ENCODE peak calls at places on chromosomes 4 and X, in five cellular contexts. S is right lobe of liver; X is psoas muscle; H is PC-3; K is effector memory CD4-positive, alpha-beta T cell. Y is an unnamed sample. For H3K4me1, the result is how much of the 10 kb centered on the place peaks cover.

GRCh38 chr4:90093526-90093925 is 33.7 kb upstream of the CCSER1 start:
- DNase-seq in H (peak), S (no peak), K (no peak), X (no peak), Y (no peak)

GRCh38 chr4:165873298-165874071 is 448 bp downstream of the TLL1 start:
- DNase-seq in X (peak), S (peak), H (peak), K (no peak), Y (peak)

GRCh38 chrX:9980927-9981326 is 13.8 kb downstream of the CLDN34 start:
- DNase-seq in X (no peak), S (no peak), H (no peak), K (no peak), Y (no peak)

GRCh38 chr4:121462660-121463261 is 81.9 kb upstream of the QRFPR start:
- DNase-seq in S (no peak), X (no peak), K (no peak), H (peak), Y (peak)

GRCh38 chr4:17385403-17385802 is 126.5 kb downstream of the QDPR start:
- DNase-seq in X (no peak), S (no peak), H (no peak), K (no peak), Y (peak)

GRCh38 chr4:163902417-163902816 is 407.9 kb downstream of the TMA16 start:
- DNase-seq in H (no peak), S (no peak), K (no peak), X (no peak), Y (no peak)

GRCh38 chr4:145034727-145035211 is 63.2 kb downstream of the ANAPC10 start:
- DNase-seq in S (no peak), H (no peak), X (peak), K (no peak), Y (no peak)

GRCh38 chr4:93092765-93093164 is 735.8 kb upstream of the ATOH1 start:
- DNase-seq in X (no peak), K (no peak), S (no peak), H (no peak), Y (no peak)

GRCh38 chr4:180058731-180059215 is 2184.4 kb upstream of the TENM3 start:
- DNase-seq in X (peak), S (peak), H (peak), K (no peak), Y (peak)

GRCh38 chr4:41360911-41361830 is 104.4 kb downstream of the UCHL1 start:
- DNase-seq in K (no peak), X (peak), S (peak), H (peak), Y (no peak)

GRCh38 chr4:77284036-77284435 is 127.0 kb downstream of the CCNG2 start:
- DNase-seq in S (no peak), K (no peak), X (no peak), H (no peak), Y (no peak)

GRCh38 chrX:118420462-118420861 is 74.6 kb downstream of the WDR44 start:
- DNase-seq in S (no peak), X (no peak), H (no peak), K (no peak), Y (peak)

GRCh38 chrX:152926279-152926678 is 28.4 kb downstream of the ZNF185 start:
- DNase-seq in S (peak), K (no peak), X (no peak), H (peak), Y (peak)

GRCh38 chrX:15931362-15931761 is 76.7 kb upstream of the AP1S2 start:
- DNase-seq in X (no peak), S (no peak), H (no peak), K (no peak), Y (no peak)

GRCh38 chrX:151346931-151347543 is 50.0 kb upstream of the VMA21 start:
- DNase-seq in K (no peak), X (no peak), H (no peak), S (no peak), Y (no peak)

GRCh38 chr4:161252520-161253141 is 911.2 kb downstream of the FSTL5 start:
- DNase-seq in X (no peak), K (no peak), H (peak), S (no peak), Y (peak)

GRCh38 chr4:150369434-150370141 is 212.4 kb upstream of the MAB21L2 start:
- DNase-seq in K (no peak), S (no peak), H (no peak), X (no peak), Y (no peak)

GRCh38 chr4:41509411-41510008 is 28.4 kb upstream of the LIMCH1 start:
- DNase-seq in H (no peak), X (no peak), K (no peak), S (no peak), Y (no peak)

GRCh38 chr4:177185579-177185978 is 124.1 kb upstream of the NEIL3 start:
- DNase-seq in X (no peak), S (no peak), K (no peak), H (no peak), Y (no peak)

GRCh38 chr4:177191586-177191985 is 118.1 kb upstream of the NEIL3 start:
- DNase-seq in X (no peak), K (no peak), H (no peak), S (no peak), Y (no peak)

GRCh38 chr4:177187371-177187770 is 122.3 kb upstream of the NEIL3 start:
- DNase-seq in S (no peak), X (no peak), K (no peak), H (no peak), Y (no peak)

GRCh38 chr4:177194906-177195305 is 114.8 kb upstream of the NEIL3 start:
- DNase-seq in K (no peak), X (no peak), S (no peak), H (peak), Y (no peak)

DNA sequence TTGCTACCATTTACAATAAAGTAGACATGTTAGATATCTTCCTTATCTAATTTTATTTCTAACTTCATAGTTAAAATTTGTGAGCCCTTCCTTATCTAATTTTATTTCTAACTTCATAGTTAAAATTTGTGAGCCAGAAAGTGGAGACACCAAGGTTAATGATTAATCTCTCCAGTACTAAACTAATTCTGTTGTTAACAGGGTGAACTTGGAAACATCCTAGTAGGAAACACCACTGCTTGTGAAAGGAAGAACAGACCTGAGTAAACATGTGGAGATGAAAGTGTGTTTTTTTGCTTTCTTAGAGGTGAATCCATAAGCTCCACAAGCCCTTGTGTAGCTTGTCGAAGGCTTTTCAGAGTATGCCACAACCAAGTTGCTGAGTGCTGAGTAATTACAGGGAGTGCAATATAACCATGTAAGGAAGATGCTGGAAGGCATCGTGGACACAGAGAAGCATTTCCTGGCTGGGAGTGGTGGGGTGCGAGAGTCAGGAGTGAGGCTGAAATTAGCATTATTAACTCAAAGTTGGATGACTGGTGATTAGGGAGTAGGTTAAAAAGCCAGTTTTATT is 118.6 kb upstream of the NEIL3 start:
- DNase-seq in K (no peak), X (no peak), S (no peak), H (no peak), Y (peak)
- H3K4me1 ChIP-seq in K (under half), X (under half), S (under half), H (under half), Y (under half)

GRCh38 chr4:15451866-15452765 is 17.6 kb upstream of the CC2D2A start:
- DNase-seq in X (no peak), K (no peak), S (no peak), H (peak), Y (no peak)
- H3K27ac ChIP-seq in X (no peak), K (no peak), S (no peak), H (peak), Y (no peak)

GRCh38 chr4:5039800-5040199 is 11.5 kb upstream of the STK32B start:
- DNase-seq in X (no peak), H (no peak), S (no peak), K (no peak), Y (no peak)
- H3K4me1 ChIP-seq in X (under half), H (under half), S (under half), K (under half), Y (under half)

DNA sequence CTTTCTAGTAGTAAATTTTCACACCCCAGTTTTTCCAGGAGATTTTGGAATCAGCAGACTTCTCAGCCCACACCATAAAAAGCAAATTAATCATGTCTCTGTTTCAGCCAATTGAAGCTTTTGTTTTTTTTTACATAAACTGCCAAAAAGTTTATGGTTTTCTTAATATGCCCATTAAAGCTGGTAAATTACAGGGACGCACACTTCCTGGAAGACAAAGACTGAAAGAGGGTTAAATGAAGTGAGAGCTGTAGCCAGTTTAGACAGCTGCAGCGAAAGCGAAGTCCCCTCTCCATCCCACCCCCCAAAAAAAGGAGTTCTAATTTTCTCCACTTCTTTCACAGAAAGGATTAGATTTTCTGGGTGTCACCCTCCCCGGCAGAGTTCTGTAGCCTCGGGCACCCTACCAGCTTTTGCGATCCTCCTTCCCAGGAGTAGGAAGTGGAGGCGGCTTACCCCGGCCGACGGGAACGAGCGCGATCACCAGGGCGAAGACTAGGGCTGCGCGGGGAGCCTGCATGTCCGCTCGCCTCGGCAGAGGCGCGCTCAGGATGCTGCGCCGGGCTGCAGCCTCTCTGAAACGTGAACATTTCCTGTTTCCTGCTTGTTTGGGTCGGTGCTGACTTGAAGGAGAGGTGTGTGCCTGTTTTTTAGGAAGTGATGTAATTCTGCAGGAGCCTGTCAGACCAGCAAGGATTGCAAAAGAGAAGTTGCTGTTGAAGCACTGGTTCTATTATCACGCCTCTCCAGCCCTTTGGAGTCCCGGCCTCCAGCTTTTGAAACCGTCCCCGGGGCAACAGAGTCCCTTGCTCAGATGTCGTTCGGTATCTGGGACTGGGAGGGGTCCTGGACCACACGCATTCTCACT is at the start of gene TMEM154:
- DNase-seq in H (peak), X (peak), S (peak), K (peak), Y (peak)
- H3K27ac ChIP-seq in H (peak), X (no peak), S (no peak), K (peak), Y (peak)

GRCh38 chrX:71216446-71216845 is 6.6 kb upstream of the GJB1 start:
- DNase-seq in S (no peak), X (no peak), K (no peak), H (no peak), Y (peak)
- H3K4me1 ChIP-seq in S (under half), X (under half), K (under half), H (under half), Y (under half)

DNA sequence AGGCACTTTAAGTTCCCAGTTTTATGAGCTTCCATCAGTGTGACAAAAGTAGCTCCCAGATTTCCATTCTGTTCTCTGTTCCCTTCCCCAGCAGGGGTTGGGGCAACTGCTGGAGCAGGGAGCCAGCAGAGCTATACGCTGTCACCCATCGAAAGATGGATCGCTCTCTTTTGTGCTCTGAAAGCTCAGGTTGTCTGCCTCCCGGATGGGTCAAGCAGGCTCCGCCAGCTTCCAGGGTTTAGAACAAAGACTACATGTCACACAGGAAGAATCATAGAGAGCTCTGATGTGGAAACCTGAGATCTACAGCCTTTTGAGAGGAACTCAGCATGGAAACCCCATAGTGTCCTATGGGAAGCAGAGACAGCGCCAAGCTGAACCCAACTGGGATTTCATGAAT is 205.4 kb downstream of the HS3ST1 start:
- DNase-seq in K (no peak), X (no peak), S (no peak), H (no peak), Y (no peak)
- H3K27ac ChIP-seq in K (no peak), X (no peak), S (no peak), H (no peak), Y (no peak)

GRCh38 chrX:21728276-21728968 is 29.5 kb downstream of the SMPX start:
- DNase-seq in H (no peak), K (no peak), X (no peak), S (no peak), Y (peak)

GRCh38 chrX:21733705-21734104 is 24.2 kb downstream of the SMPX start:
- DNase-seq in S (no peak), K (no peak), H (no peak), X (no peak), Y (no peak)

GRCh38 chrX:21734175-21734574 is 23.7 kb downstream of the SMPX start:
- DNase-seq in X (no peak), K (no peak), H (peak), S (no peak), Y (peak)

GRCh38 chrX:21725916-21726315 is 32.0 kb downstream of the SMPX start:
- DNase-seq in K (no peak), X (peak), S (no peak), H (no peak), Y (no peak)

DNA sequence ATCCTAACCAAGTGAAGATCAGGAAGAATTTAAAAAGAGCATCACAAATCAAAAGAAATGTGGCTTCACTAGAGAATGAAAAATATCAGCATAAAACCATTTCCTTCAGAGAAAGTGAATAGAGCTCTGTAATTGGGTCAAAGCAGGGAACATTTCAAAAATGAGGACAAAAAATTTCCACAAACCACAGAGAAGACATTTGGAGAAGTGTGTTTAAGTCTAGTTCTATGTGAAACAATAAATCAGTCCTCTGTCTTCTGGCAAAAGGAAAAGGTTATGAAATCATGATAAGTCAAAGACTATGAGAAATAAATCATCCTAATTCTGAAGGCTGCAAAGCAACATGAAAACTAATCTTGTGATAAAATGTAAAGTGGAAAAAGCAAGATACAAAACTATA is 27.9 kb downstream of the SMPX start:
- DNase-seq in S (no peak), K (no peak), X (no peak), H (no peak), Y (no peak)
- H3K4me1 ChIP-seq in S (under half), K (under half), X (under half), H (under half), Y (under half)